ENCODE peak calls at places on chromosome 12, in six cellular contexts. One of them, this sample, is unnamed.

GRCh38 chr12:55850893-55851292 is 8.2 kb upstream of the MMP19 start:
- DNase-seq in A549: no peak
- DNase-seq in K562: no peak
- DNase-seq in tibial nerve: no peak
- DNase-seq in esophagus squamous epithelium: no peak
- DNase-seq in Peyer's patch: no peak
- DNase-seq in this sample: peak

GRCh38 chr12:19972325-19973288 is 395.7 kb upstream of the PDE3A start:
- DNase-seq in Peyer's patch: no peak
- DNase-seq in tibial nerve: no peak
- DNase-seq in K562: no peak
- DNase-seq in esophagus squamous epithelium: no peak
- DNase-seq in A549: no peak
- DNase-seq in this sample: no peak

GRCh38 chr12:57726884-57727757 is 11.4 kb downstream of the AGAP2 start:
- DNase-seq in A549: no peak
- DNase-seq in K562: no peak
- DNase-seq in tibial nerve: no peak
- DNase-seq in Peyer's patch: peak
- DNase-seq in esophagus squamous epithelium: no peak
- DNase-seq in this sample: peak

GRCh38 chr12:106118278-106118820 is 20.4 kb downstream of the NUAK1 start:
- DNase-seq in K562: no peak
- DNase-seq in tibial nerve: no peak
- DNase-seq in A549: no peak
- DNase-seq in Peyer's patch: no peak
- DNase-seq in esophagus squamous epithelium: no peak
- DNase-seq in this sample: no peak

GRCh38 chr12:130714591-130715149 is 1.4 kb downstream of the RIMBP2 start:
- DNase-seq in A549: no peak
- DNase-seq in K562: no peak
- DNase-seq in Peyer's patch: no peak
- DNase-seq in esophagus squamous epithelium: no peak
- DNase-seq in tibial nerve: no peak
- DNase-seq in this sample: peak

GRCh38 chr12:40208707-40209106 is 16.1 kb upstream of the LRRK2 start:
- DNase-seq in K562: no peak
- DNase-seq in Peyer's patch: no peak
- DNase-seq in A549: no peak
- DNase-seq in esophagus squamous epithelium: no peak
- DNase-seq in tibial nerve: no peak
- DNase-seq in this sample: no peak

GRCh38 chr12:104909761-104910160 is 48.3 kb downstream of the SLC41A2 start:
- DNase-seq in Peyer's patch: no peak
- DNase-seq in K562: no peak
- DNase-seq in A549: no peak
- DNase-seq in tibial nerve: no peak
- DNase-seq in esophagus squamous epithelium: no peak
- DNase-seq in this sample: no peak

GRCh38 chr12:114918535-114919233 is 234.7 kb upstream of the TBX3 start:
- DNase-seq in Peyer's patch: no peak
- DNase-seq in K562: no peak
- DNase-seq in tibial nerve: no peak
- DNase-seq in A549: peak
- DNase-seq in esophagus squamous epithelium: no peak
- DNase-seq in this sample: no peak

GRCh38 chr12:49647827-49648721 is 24.7 kb downstream of the PRPF40B start:
- DNase-seq in A549: no peak
- DNase-seq in Peyer's patch: no peak
- DNase-seq in esophagus squamous epithelium: no peak
- DNase-seq in tibial nerve: no peak
- DNase-seq in K562: no peak
- DNase-seq in this sample: no peak

GRCh38 chr12:101839324-101840283 is 8.8 kb upstream of the GNPTAB start:
- DNase-seq in K562: peak
- DNase-seq in Peyer's patch: no peak
- DNase-seq in tibial nerve: peak
- DNase-seq in A549: peak
- DNase-seq in esophagus squamous epithelium: no peak
- DNase-seq in this sample: peak

GRCh38 chr12:29157486-29157946 is 8.4 kb downstream of the FAR2 start:
- DNase-seq in tibial nerve: no peak
- DNase-seq in K562: no peak
- DNase-seq in Peyer's patch: no peak
- DNase-seq in esophagus squamous epithelium: no peak
- DNase-seq in A549: no peak
- DNase-seq in this sample: no peak

GRCh38 chr12:85466906-85467305 is 186.9 kb downstream of the ALX1 start:
- DNase-seq in Peyer's patch: no peak
- DNase-seq in A549: no peak
- DNase-seq in K562: no peak
- DNase-seq in esophagus squamous epithelium: no peak
- DNase-seq in tibial nerve: no peak
- DNase-seq in this sample: no peak

GRCh38 chr12:69266045-69266635 is 26.8 kb downstream of the CPSF6 start:
- DNase-seq in esophagus squamous epithelium: no peak
- DNase-seq in A549: no peak
- DNase-seq in tibial nerve: no peak
- DNase-seq in K562: no peak
- DNase-seq in Peyer's patch: no peak
- DNase-seq in this sample: no peak

GRCh38 chr12:113086249-113087164 is 30.0 kb downstream of the DTX1 start:
- DNase-seq in A549: no peak
- DNase-seq in Peyer's patch: no peak
- DNase-seq in tibial nerve: no peak
- DNase-seq in esophagus squamous epithelium: no peak
- DNase-seq in K562: no peak
- DNase-seq in this sample: peak
- TF ChIP-seq POLR2A in A549: no peak
- TF ChIP-seq POLR2A in Peyer's patch: no peak
- TF ChIP-seq POLR2A in tibial nerve: no peak
- TF ChIP-seq POLR2A in esophagus squamous epithelium: no peak
- TF ChIP-seq POLR2A in K562: no peak
- TF ChIP-seq POLR2A in this sample: no peak

GRCh38 chr12:8465597-8465996 is 9.8 kb downstream of the CLEC6A start:
- DNase-seq in esophagus squamous epithelium: no peak
- DNase-seq in A549: no peak
- DNase-seq in K562: no peak
- DNase-seq in tibial nerve: no peak
- DNase-seq in Peyer's patch: no peak
- DNase-seq in this sample: no peak
- H3K4me3 ChIP-seq in esophagus squamous epithelium: no peak
- H3K4me3 ChIP-seq in A549: no peak
- H3K4me3 ChIP-seq in K562: no peak
- H3K4me3 ChIP-seq in tibial nerve: no peak
- H3K4me3 ChIP-seq in Peyer's patch: no peak
- H3K4me3 ChIP-seq in this sample: no peak

GRCh38 chr12:63298386-63298930 is 147.5 kb upstream of the AVPR1A start:
- DNase-seq in K562: no peak
- DNase-seq in esophagus squamous epithelium: no peak
- DNase-seq in tibial nerve: no peak
- DNase-seq in Peyer's patch: no peak
- DNase-seq in A549: peak
- DNase-seq in this sample: no peak
- H3K27ac ChIP-seq in K562: no peak
- H3K27ac ChIP-seq in esophagus squamous epithelium: no peak
- H3K27ac ChIP-seq in tibial nerve: no peak
- H3K27ac ChIP-seq in Peyer's patch: no peak
- H3K27ac ChIP-seq in A549: no peak
- H3K27ac ChIP-seq in this sample: peak

DNA sequence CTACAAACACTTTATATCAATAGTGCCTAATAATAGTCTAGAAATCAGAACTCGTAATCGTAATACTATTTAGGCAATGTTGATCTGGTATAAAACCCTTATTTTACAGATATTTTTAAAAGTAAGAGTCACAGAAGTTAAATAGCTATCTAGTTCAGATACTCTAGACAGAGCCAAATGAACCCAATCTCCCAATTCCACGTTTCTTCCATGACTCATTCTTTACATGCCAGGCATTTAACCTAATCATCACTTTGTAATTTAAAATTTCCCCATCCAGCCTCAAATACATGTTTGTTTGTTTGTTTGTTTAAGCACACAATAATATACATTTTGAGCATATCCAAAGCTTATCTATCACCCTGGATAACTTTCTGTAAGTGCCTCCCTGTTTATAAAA is 36.4 kb upstream of the GARIN6 start:
- DNase-seq in tibial nerve: no peak
- DNase-seq in Peyer's patch: no peak
- DNase-seq in K562: no peak
- DNase-seq in esophagus squamous epithelium: no peak
- DNase-seq in A549: no peak
- DNase-seq in this sample: no peak
- TF ChIP-seq POLR2A in tibial nerve: no peak
- TF ChIP-seq POLR2A in Peyer's patch: no peak
- TF ChIP-seq POLR2A in K562: no peak
- TF ChIP-seq POLR2A in esophagus squamous epithelium: no peak
- TF ChIP-seq POLR2A in A549: no peak
- TF ChIP-seq POLR2A in this sample: no peak

GRCh38 chr12:7083125-7083524 is 9.1 kb downstream of the C1R start:
- DNase-seq in esophagus squamous epithelium: no peak
- DNase-seq in A549: no peak
- DNase-seq in K562: no peak
- DNase-seq in Peyer's patch: no peak
- DNase-seq in tibial nerve: no peak
- DNase-seq in this sample: no peak
- H3K4me3 ChIP-seq in esophagus squamous epithelium: no peak
- H3K4me3 ChIP-seq in A549: no peak
- H3K4me3 ChIP-seq in K562: no peak
- H3K4me3 ChIP-seq in Peyer's patch: no peak
- H3K4me3 ChIP-seq in tibial nerve: no peak
- H3K4me3 ChIP-seq in this sample: no peak

DNA sequence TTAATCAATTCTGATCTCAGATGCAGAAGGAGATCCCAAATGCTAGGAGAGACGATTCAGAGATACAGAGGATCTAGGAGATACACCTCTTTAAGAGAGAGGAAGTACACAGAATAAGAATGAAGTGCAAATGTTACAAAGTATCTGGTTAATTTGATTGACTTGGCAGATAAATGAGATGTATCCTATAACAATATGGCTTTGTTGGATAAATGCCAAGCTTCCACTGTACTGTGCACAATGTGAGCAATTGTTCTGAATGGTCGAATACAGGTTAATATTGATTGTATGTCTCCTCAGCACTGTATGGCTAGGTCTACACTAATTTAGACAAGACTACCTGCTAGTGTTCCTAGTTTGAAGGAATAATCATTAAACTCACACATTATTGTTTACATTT is 119.6 kb upstream of the PTPRB start:
- DNase-seq in esophagus squamous epithelium: no peak
- DNase-seq in tibial nerve: no peak
- DNase-seq in Peyer's patch: no peak
- DNase-seq in A549: no peak
- DNase-seq in K562: peak
- DNase-seq in this sample: no peak
- H3K27ac ChIP-seq in esophagus squamous epithelium: no peak
- H3K27ac ChIP-seq in tibial nerve: no peak
- H3K27ac ChIP-seq in Peyer's patch: no peak
- H3K27ac ChIP-seq in A549: no peak
- H3K27ac ChIP-seq in K562: peak
- H3K27ac ChIP-seq in this sample: no peak